ENCODE peak calls at places on chromosomes 13 and 19, in eight cellular contexts. One of them, this sample, is unnamed.

GRCh38 chr13:106637519-106637918 is 69.6 kb upstream of the ARGLU1 start:
- DNase-seq in vagina: no peak
- DNase-seq in breast epithelium: no peak
- DNase-seq in fibroblast of mammary gland: no peak
- DNase-seq in HCT116: no peak
- DNase-seq in AG09309: no peak
- DNase-seq in GM23248: no peak
- DNase-seq in BJ: no peak
- DNase-seq in this sample: no peak

GRCh38 chr13:29852464-29853054 is 2.1 kb upstream of the UBL3 start:
- DNase-seq in vagina: no peak
- DNase-seq in breast epithelium: no peak
- DNase-seq in fibroblast of mammary gland: peak
- DNase-seq in HCT116: no peak
- DNase-seq in AG09309: no peak
- DNase-seq in GM23248: peak
- DNase-seq in BJ: no peak
- DNase-seq in this sample: no peak

GRCh38 chr13:96958286-96958891 is 35.9 kb downstream of the OXGR1 start:
- DNase-seq in vagina: no peak
- DNase-seq in breast epithelium: no peak
- DNase-seq in fibroblast of mammary gland: peak
- DNase-seq in HCT116: no peak
- DNase-seq in AG09309: no peak
- DNase-seq in GM23248: peak
- DNase-seq in BJ: no peak
- DNase-seq in this sample: no peak

GRCh38 chr19:49067554-49067953 is 2.9 kb upstream of the NTF4 start:
- DNase-seq in vagina: no peak
- DNase-seq in breast epithelium: no peak
- DNase-seq in fibroblast of mammary gland: no peak
- DNase-seq in HCT116: no peak
- DNase-seq in AG09309: no peak
- DNase-seq in GM23248: no peak
- DNase-seq in BJ: no peak
- DNase-seq in this sample: no peak

GRCh38 chr13:45269204-45269603 is 68.4 kb upstream of the KCTD4 start:
- DNase-seq in vagina: no peak
- DNase-seq in breast epithelium: no peak
- DNase-seq in fibroblast of mammary gland: peak
- DNase-seq in HCT116: no peak
- DNase-seq in AG09309: no peak
- DNase-seq in GM23248: no peak
- DNase-seq in BJ: no peak
- DNase-seq in this sample: no peak

GRCh38 chr19:34184880-34185491 is 12.7 kb downstream of the LSM14A start:
- DNase-seq in vagina: no peak
- DNase-seq in breast epithelium: no peak
- DNase-seq in fibroblast of mammary gland: peak
- DNase-seq in HCT116: no peak
- DNase-seq in AG09309: no peak
- DNase-seq in GM23248: peak
- DNase-seq in BJ: peak
- DNase-seq in this sample: no peak

GRCh38 chr19:55344444-55344843 is 4.8 kb downstream of the KMT5C start:
- DNase-seq in vagina: no peak
- DNase-seq in breast epithelium: peak
- DNase-seq in fibroblast of mammary gland: no peak
- DNase-seq in HCT116: no peak
- DNase-seq in AG09309: no peak
- DNase-seq in GM23248: no peak
- DNase-seq in BJ: no peak
- DNase-seq in this sample: no peak

GRCh38 chr13:108919036-108919907 is 289.9 kb downstream of the MYO16 start:
- DNase-seq in vagina: no peak
- DNase-seq in breast epithelium: no peak
- DNase-seq in fibroblast of mammary gland: peak
- DNase-seq in HCT116: no peak
- DNase-seq in AG09309: no peak
- DNase-seq in GM23248: no peak
- DNase-seq in BJ: peak
- DNase-seq in this sample: peak

GRCh38 chr13:34926513-34926912 is 15.6 kb upstream of the NBEA start:
- DNase-seq in vagina: no peak
- DNase-seq in breast epithelium: no peak
- DNase-seq in fibroblast of mammary gland: peak
- DNase-seq in HCT116: no peak
- DNase-seq in AG09309: no peak
- DNase-seq in GM23248: peak
- DNase-seq in BJ: peak
- DNase-seq in this sample: no peak

GRCh38 chr13:100089633-100090032 is 740 bp downstream of the PCCA start:
- DNase-seq in vagina: no peak
- DNase-seq in breast epithelium: no peak
- DNase-seq in fibroblast of mammary gland: peak
- DNase-seq in HCT116: no peak
- DNase-seq in AG09309: no peak
- DNase-seq in GM23248: peak
- DNase-seq in BJ: no peak
- DNase-seq in this sample: no peak

GRCh38 chr19:14530005-14530348 is 583 bp downstream of the TECR start:
- DNase-seq in vagina: peak
- DNase-seq in breast epithelium: peak
- DNase-seq in fibroblast of mammary gland: peak
- DNase-seq in HCT116: no peak
- DNase-seq in AG09309: no peak
- DNase-seq in GM23248: no peak
- DNase-seq in BJ: no peak
- DNase-seq in this sample: no peak

GRCh38 chr19:35216833-35217707 is 11.5 kb downstream of the FAM187B start:
- DNase-seq in vagina: no peak
- DNase-seq in breast epithelium: no peak
- DNase-seq in fibroblast of mammary gland: no peak
- DNase-seq in HCT116: no peak
- DNase-seq in AG09309: no peak
- DNase-seq in GM23248: no peak
- DNase-seq in BJ: no peak
- DNase-seq in this sample: no peak

GRCh38 chr19:18282021-18282787 is 782 bp upstream of the JUND start:
- DNase-seq in vagina: peak
- DNase-seq in breast epithelium: peak
- DNase-seq in fibroblast of mammary gland: peak
- DNase-seq in HCT116: no peak
- DNase-seq in AG09309: no peak
- DNase-seq in GM23248: peak
- DNase-seq in BJ: no peak
- DNase-seq in this sample: peak

GRCh38 chr19:8361921-8362793 is 1.8 kb upstream of the ANGPTL4 start:
- DNase-seq in vagina: peak
- DNase-seq in breast epithelium: peak
- DNase-seq in fibroblast of mammary gland: peak
- DNase-seq in HCT116: peak
- DNase-seq in AG09309: peak
- DNase-seq in GM23248: peak
- DNase-seq in BJ: peak
- DNase-seq in this sample: peak

GRCh38 chr13:27257648-27258253 is 6.4 kb downstream of the RPL21 start:
- DNase-seq in vagina: peak
- DNase-seq in breast epithelium: no peak
- DNase-seq in fibroblast of mammary gland: no peak
- DNase-seq in HCT116: no peak
- DNase-seq in AG09309: no peak
- DNase-seq in GM23248: no peak
- DNase-seq in BJ: no peak
- DNase-seq in this sample: no peak

GRCh38 chr13:100298116-100298681 is 209.3 kb downstream of the PCCA start:
- DNase-seq in vagina: no peak
- DNase-seq in breast epithelium: no peak
- DNase-seq in fibroblast of mammary gland: no peak
- DNase-seq in HCT116: no peak
- DNase-seq in AG09309: no peak
- DNase-seq in GM23248: no peak
- DNase-seq in BJ: no peak
- DNase-seq in this sample: no peak

GRCh38 chr13:102399791-102400618 is 1.8 kb downstream of the FGF14 start:
- DNase-seq in vagina: no peak
- DNase-seq in breast epithelium: no peak
- DNase-seq in fibroblast of mammary gland: peak
- DNase-seq in HCT116: no peak
- DNase-seq in AG09309: no peak
- DNase-seq in GM23248: peak
- DNase-seq in BJ: no peak
- DNase-seq in this sample: no peak

GRCh38 chr19:39845621-39846175 is 481 bp downstream of the FBL start:
- DNase-seq in vagina: no peak
- DNase-seq in breast epithelium: no peak
- DNase-seq in fibroblast of mammary gland: no peak
- DNase-seq in HCT116: no peak
- DNase-seq in AG09309: no peak
- DNase-seq in GM23248: peak
- DNase-seq in BJ: no peak
- DNase-seq in this sample: no peak

GRCh38 chr19:47730910-47731309 is 14.4 kb upstream of the NOP53 start:
- DNase-seq in vagina: no peak
- DNase-seq in breast epithelium: no peak
- DNase-seq in fibroblast of mammary gland: no peak
- DNase-seq in HCT116: no peak
- DNase-seq in AG09309: no peak
- DNase-seq in GM23248: no peak
- DNase-seq in BJ: no peak
- DNase-seq in this sample: no peak

GRCh38 chr19:47730521-47730889 is 14.8 kb upstream of the NOP53 start:
- DNase-seq in vagina: no peak
- DNase-seq in breast epithelium: no peak
- DNase-seq in fibroblast of mammary gland: no peak
- DNase-seq in HCT116: no peak
- DNase-seq in AG09309: no peak
- DNase-seq in GM23248: no peak
- DNase-seq in BJ: no peak
- DNase-seq in this sample: no peak

GRCh38 chr19:47729468-47729798 is 15.9 kb upstream of the NOP53 start:
- DNase-seq in vagina: no peak
- DNase-seq in breast epithelium: peak
- DNase-seq in fibroblast of mammary gland: peak
- DNase-seq in HCT116: peak
- DNase-seq in AG09309: no peak
- DNase-seq in GM23248: peak
- DNase-seq in BJ: peak
- DNase-seq in this sample: peak

GRCh38 chr19:47726467-47726866 is 13.2 kb downstream of the EHD2 start:
- DNase-seq in vagina: no peak
- DNase-seq in breast epithelium: no peak
- DNase-seq in fibroblast of mammary gland: peak
- DNase-seq in HCT116: no peak
- DNase-seq in AG09309: no peak
- DNase-seq in GM23248: peak
- DNase-seq in BJ: peak
- DNase-seq in this sample: peak

GRCh38 chr19:47729799-47730520 is 15.4 kb upstream of the NOP53 start:
- DNase-seq in vagina: no peak
- DNase-seq in breast epithelium: peak
- DNase-seq in fibroblast of mammary gland: peak
- DNase-seq in HCT116: no peak
- DNase-seq in AG09309: no peak
- DNase-seq in GM23248: peak
- DNase-seq in BJ: no peak
- DNase-seq in this sample: no peak
- H3K4me3 ChIP-seq in vagina: no peak
- H3K4me3 ChIP-seq in breast epithelium: peak
- H3K4me3 ChIP-seq in fibroblast of mammary gland: no peak
- H3K4me3 ChIP-seq in HCT116: peak
- H3K4me3 ChIP-seq in AG09309: no peak
- H3K4me3 ChIP-seq in GM23248: peak
- H3K4me3 ChIP-seq in BJ: no peak
- H3K4me3 ChIP-seq in this sample: no peak

GRCh38 chr13:113110852-113111315 is 5.3 kb downstream of the F7 start:
- DNase-seq in vagina: no peak
- DNase-seq in breast epithelium: no peak
- DNase-seq in fibroblast of mammary gland: no peak
- DNase-seq in HCT116: no peak
- DNase-seq in AG09309: no peak
- DNase-seq in GM23248: no peak
- DNase-seq in BJ: no peak
- DNase-seq in this sample: no peak
- H3K4me3 ChIP-seq in vagina: peak
- H3K4me3 ChIP-seq in breast epithelium: peak
- H3K4me3 ChIP-seq in fibroblast of mammary gland: no peak
- H3K4me3 ChIP-seq in HCT116: no peak
- H3K4me3 ChIP-seq in AG09309: no peak
- H3K4me3 ChIP-seq in GM23248: no peak
- H3K4me3 ChIP-seq in BJ: peak
- H3K4me3 ChIP-seq in this sample: no peak

GRCh38 chr19:294819-295686 is 3.9 kb upstream of the PLPP2 start:
- DNase-seq in vagina: no peak
- DNase-seq in breast epithelium: no peak
- DNase-seq in fibroblast of mammary gland: peak
- DNase-seq in HCT116: no peak
- DNase-seq in AG09309: no peak
- DNase-seq in GM23248: peak
- DNase-seq in BJ: no peak
- DNase-seq in this sample: no peak
- H3K4me3 ChIP-seq in vagina: peak
- H3K4me3 ChIP-seq in breast epithelium: peak
- H3K4me3 ChIP-seq in fibroblast of mammary gland: no peak
- H3K4me3 ChIP-seq in HCT116: no peak
- H3K4me3 ChIP-seq in AG09309: no peak
- H3K4me3 ChIP-seq in GM23248: peak
- H3K4me3 ChIP-seq in BJ: peak
- H3K4me3 ChIP-seq in this sample: no peak

GRCh38 chr19:3059653-3060052 is 2.6 kb downstream of the TLE5 start:
- DNase-seq in vagina: no peak
- DNase-seq in breast epithelium: no peak
- DNase-seq in fibroblast of mammary gland: no peak
- DNase-seq in HCT116: no peak
- DNase-seq in AG09309: no peak
- DNase-seq in GM23248: no peak
- DNase-seq in BJ: no peak
- DNase-seq in this sample: no peak
- H3K4me3 ChIP-seq in vagina: no peak
- H3K4me3 ChIP-seq in breast epithelium: no peak
- H3K4me3 ChIP-seq in fibroblast of mammary gland: no peak
- H3K4me3 ChIP-seq in HCT116: no peak
- H3K4me3 ChIP-seq in AG09309: no peak
- H3K4me3 ChIP-seq in GM23248: no peak
- H3K4me3 ChIP-seq in BJ: no peak
- H3K4me3 ChIP-seq in this sample: peak

GRCh38 chr13:52954838-52955237 is 73.8 kb upstream of the OLFM4 start:
- DNase-seq in vagina: no peak
- DNase-seq in breast epithelium: no peak
- DNase-seq in fibroblast of mammary gland: no peak
- DNase-seq in HCT116: no peak
- DNase-seq in AG09309: no peak
- DNase-seq in GM23248: no peak
- DNase-seq in BJ: no peak
- DNase-seq in this sample: no peak
- H3K4me3 ChIP-seq in vagina: no peak
- H3K4me3 ChIP-seq in breast epithelium: no peak
- H3K4me3 ChIP-seq in fibroblast of mammary gland: no peak
- H3K4me3 ChIP-seq in HCT116: no peak
- H3K4me3 ChIP-seq in AG09309: no peak
- H3K4me3 ChIP-seq in GM23248: no peak
- H3K4me3 ChIP-seq in BJ: no peak
- H3K4me3 ChIP-seq in this sample: no peak